ENCODE peak calls at places on chromosomes 16 and 17, in five cellular contexts. One of them, this sample, is unnamed.

GRCh38 chr17:14019186-14019956 is 49.9 kb upstream of the COX10 start:
- DNase-seq in epithelial cell of esophagus: peak
- DNase-seq in cardiac fibroblast: peak
- DNase-seq in tibial artery: no peak
- DNase-seq in heart left ventricle: no peak
- DNase-seq in this sample: no peak

GRCh38 chr17:32609085-32609484 is 122.3 kb downstream of the CDK5R1 start:
- DNase-seq in epithelial cell of esophagus: peak
- DNase-seq in heart left ventricle: peak
- DNase-seq in tibial artery: no peak
- DNase-seq in cardiac fibroblast: peak
- DNase-seq in this sample: no peak

GRCh38 chr17:17140590-17140980 is 65.5 kb downstream of the PLD6 start:
- DNase-seq in heart left ventricle: no peak
- DNase-seq in epithelial cell of esophagus: peak
- DNase-seq in tibial artery: no peak
- DNase-seq in cardiac fibroblast: peak
- DNase-seq in this sample: no peak

GRCh38 chr16:56369202-56369601 is 56.1 kb downstream of the AMFR start:
- DNase-seq in cardiac fibroblast: no peak
- DNase-seq in heart left ventricle: no peak
- DNase-seq in tibial artery: no peak
- DNase-seq in epithelial cell of esophagus: no peak
- DNase-seq in this sample: no peak

GRCh38 chr17:78002166-78002565 is 43.7 kb downstream of the TNRC6C start:
- DNase-seq in epithelial cell of esophagus: no peak
- DNase-seq in tibial artery: no peak
- DNase-seq in heart left ventricle: no peak
- DNase-seq in cardiac fibroblast: no peak
- DNase-seq in this sample: no peak

GRCh38 chr16:9183682-9184353 is 92.4 kb downstream of the HAPSTR1 start:
- DNase-seq in tibial artery: no peak
- DNase-seq in heart left ventricle: no peak
- DNase-seq in epithelial cell of esophagus: no peak
- DNase-seq in cardiac fibroblast: no peak
- DNase-seq in this sample: no peak

GRCh38 chr17:1933875-1934715 is 91.0 kb downstream of the RTN4RL1 start:
- DNase-seq in cardiac fibroblast: no peak
- DNase-seq in tibial artery: no peak
- DNase-seq in epithelial cell of esophagus: no peak
- DNase-seq in heart left ventricle: no peak
- DNase-seq in this sample: no peak

GRCh38 chr16:73951541-73951940 is 345.1 kb upstream of the PSMD7 start:
- DNase-seq in cardiac fibroblast: no peak
- DNase-seq in heart left ventricle: peak
- DNase-seq in epithelial cell of esophagus: no peak
- DNase-seq in tibial artery: peak
- DNase-seq in this sample: no peak

GRCh38 chr17:83196973-83197880 is 117.8 kb downstream of the METRNL start:
- DNase-seq in tibial artery: peak
- DNase-seq in heart left ventricle: peak
- DNase-seq in cardiac fibroblast: no peak
- DNase-seq in epithelial cell of esophagus: no peak
- DNase-seq in this sample: no peak

GRCh38 chr16:89921131-89921698 is 1.9 kb upstream of the TUBB3 start:
- DNase-seq in tibial artery: no peak
- DNase-seq in epithelial cell of esophagus: no peak
- DNase-seq in cardiac fibroblast: no peak
- DNase-seq in heart left ventricle: no peak
- DNase-seq in this sample: no peak

GRCh38 chr16:27444015-27444414 is 42.0 kb downstream of the IL21R start:
- DNase-seq in heart left ventricle: no peak
- DNase-seq in epithelial cell of esophagus: peak
- DNase-seq in tibial artery: peak
- DNase-seq in cardiac fibroblast: peak
- DNase-seq in this sample: no peak

GRCh38 chr17:7441202-7441705 is 1.9 kb downstream of the FGF11 start:
- DNase-seq in tibial artery: no peak
- DNase-seq in cardiac fibroblast: no peak
- DNase-seq in heart left ventricle: no peak
- DNase-seq in epithelial cell of esophagus: no peak
- DNase-seq in this sample: no peak

GRCh38 chr17:27788919-27789318 is 11.4 kb downstream of the NOS2 start:
- DNase-seq in cardiac fibroblast: no peak
- DNase-seq in epithelial cell of esophagus: no peak
- DNase-seq in tibial artery: no peak
- DNase-seq in heart left ventricle: no peak
- DNase-seq in this sample: no peak

GRCh38 chr16:57619133-57619605 is 9.3 kb upstream of the ADGRG1 start:
- DNase-seq in heart left ventricle: no peak
- DNase-seq in cardiac fibroblast: no peak
- DNase-seq in epithelial cell of esophagus: no peak
- DNase-seq in tibial artery: no peak
- DNase-seq in this sample: no peak

GRCh38 chr17:20008242-20009051 is 712 bp upstream of the SPECC1 start:
- DNase-seq in heart left ventricle: peak
- DNase-seq in tibial artery: no peak
- DNase-seq in epithelial cell of esophagus: peak
- DNase-seq in cardiac fibroblast: no peak
- DNase-seq in this sample: no peak

GRCh38 chr16:89006036-89006752 is 29.2 kb upstream of the CBFA2T3 start:
- DNase-seq in epithelial cell of esophagus: no peak
- DNase-seq in heart left ventricle: no peak
- DNase-seq in tibial artery: peak
- DNase-seq in cardiac fibroblast: no peak
- DNase-seq in this sample: no peak

GRCh38 chr17:36608794-36609497 is 7.6 kb downstream of the MRM1 start:
- DNase-seq in epithelial cell of esophagus: peak
- DNase-seq in cardiac fibroblast: peak
- DNase-seq in tibial artery: no peak
- DNase-seq in heart left ventricle: peak
- DNase-seq in this sample: no peak

GRCh38 chr16:87435399-87436224 is 43.5 kb downstream of the MAP1LC3B start:
- DNase-seq in tibial artery: peak
- DNase-seq in heart left ventricle: no peak
- DNase-seq in cardiac fibroblast: peak
- DNase-seq in epithelial cell of esophagus: peak
- DNase-seq in this sample: peak

GRCh38 chr17:54694287-54694887 is 206.3 kb upstream of the TOM1L1 start:
- DNase-seq in epithelial cell of esophagus: no peak
- DNase-seq in heart left ventricle: no peak
- DNase-seq in cardiac fibroblast: no peak
- DNase-seq in tibial artery: no peak
- DNase-seq in this sample: no peak

GRCh38 chr17:40093580-40094201 is 6.7 kb downstream of the NR1D1 start:
- DNase-seq in heart left ventricle: peak
- DNase-seq in tibial artery: no peak
- DNase-seq in cardiac fibroblast: no peak
- DNase-seq in epithelial cell of esophagus: no peak
- DNase-seq in this sample: no peak

GRCh38 chr16:81558077-81558443 is 113.5 kb downstream of the CMIP start:
- DNase-seq in tibial artery: no peak
- DNase-seq in epithelial cell of esophagus: no peak
- DNase-seq in cardiac fibroblast: no peak
- DNase-seq in heart left ventricle: no peak
- DNase-seq in this sample: no peak

GRCh38 chr17:82458885-82459424 is 414 bp downstream of the NARF start:
- DNase-seq in cardiac fibroblast: peak
- DNase-seq in tibial artery: no peak
- DNase-seq in heart left ventricle: no peak
- DNase-seq in epithelial cell of esophagus: no peak
- DNase-seq in this sample: no peak

GRCh38 chr17:76556759-76557367 is 17.0 kb downstream of the PRCD start:
- DNase-seq in epithelial cell of esophagus: peak
- DNase-seq in cardiac fibroblast: peak
- DNase-seq in tibial artery: no peak
- DNase-seq in heart left ventricle: peak
- DNase-seq in this sample: no peak

GRCh38 chr16:58026139-58026704 is 668 bp downstream of the MMP15 start:
- DNase-seq in cardiac fibroblast: peak
- DNase-seq in tibial artery: no peak
- DNase-seq in heart left ventricle: peak
- DNase-seq in epithelial cell of esophagus: peak
- DNase-seq in this sample: no peak

GRCh38 chr17:67487506-67487905 is 110.4 kb downstream of the PITPNC1 start:
- DNase-seq in epithelial cell of esophagus: no peak
- DNase-seq in heart left ventricle: no peak
- DNase-seq in cardiac fibroblast: peak
- DNase-seq in tibial artery: no peak
- DNase-seq in this sample: no peak

GRCh38 chr16:70685938-70686375 is at the start of gene MTSS2:
- DNase-seq in cardiac fibroblast: peak
- DNase-seq in heart left ventricle: peak
- DNase-seq in epithelial cell of esophagus: peak
- DNase-seq in tibial artery: peak
- DNase-seq in this sample: no peak

GRCh38 chr17:78736526-78737079 is 45.5 kb downstream of the CYTH1 start:
- DNase-seq in cardiac fibroblast: no peak
- DNase-seq in heart left ventricle: peak
- DNase-seq in tibial artery: peak
- DNase-seq in epithelial cell of esophagus: peak
- DNase-seq in this sample: no peak

GRCh38 chr16:30143347-30143702 is 20.3 kb upstream of the MAPK3 start:
- DNase-seq in epithelial cell of esophagus: no peak
- DNase-seq in tibial artery: no peak
- DNase-seq in heart left ventricle: no peak
- DNase-seq in cardiac fibroblast: no peak
- DNase-seq in this sample: no peak
- TF ChIP-seq CTCF in epithelial cell of esophagus: no peak
- TF ChIP-seq CTCF in tibial artery: no peak
- TF ChIP-seq CTCF in heart left ventricle: no peak
- TF ChIP-seq CTCF in cardiac fibroblast: no peak
- TF ChIP-seq CTCF in this sample: no peak

DNA sequence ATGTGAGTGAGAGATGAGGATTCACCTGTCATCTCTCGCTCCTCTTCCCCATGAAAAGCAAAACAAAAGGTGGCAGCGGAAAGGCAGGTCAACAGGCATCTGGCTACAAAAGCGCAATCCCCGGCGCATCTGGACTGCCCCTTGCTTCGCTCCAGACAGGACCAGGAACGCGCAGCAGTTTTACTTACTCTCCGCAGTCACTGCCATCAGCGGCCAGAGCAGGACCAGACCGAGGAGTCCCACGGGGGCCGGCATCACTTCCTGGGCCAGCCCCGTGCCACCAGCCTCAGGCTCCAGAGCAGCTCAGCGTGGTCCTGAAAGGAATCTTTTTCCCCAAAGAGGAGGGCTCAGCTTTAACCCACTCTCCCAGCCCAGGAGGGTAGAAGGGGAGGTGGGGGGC is 59.8 kb downstream of the LITAF start:
- DNase-seq in tibial artery: no peak
- DNase-seq in cardiac fibroblast: no peak
- DNase-seq in epithelial cell of esophagus: no peak
- DNase-seq in heart left ventricle: no peak
- DNase-seq in this sample: no peak
- H3K4me3 ChIP-seq in tibial artery: peak
- H3K4me3 ChIP-seq in cardiac fibroblast: no peak
- H3K4me3 ChIP-seq in epithelial cell of esophagus: no peak
- H3K4me3 ChIP-seq in heart left ventricle: no peak
- H3K4me3 ChIP-seq in this sample: no peak

GRCh38 chr16:67128417-67128816 is 18.7 kb downstream of the PHAF1 start:
- DNase-seq in cardiac fibroblast: no peak
- DNase-seq in tibial artery: no peak
- DNase-seq in heart left ventricle: no peak
- DNase-seq in epithelial cell of esophagus: no peak
- DNase-seq in this sample: no peak

GRCh38 chr16:67129422-67129821 is 19.7 kb downstream of the PHAF1 start:
- DNase-seq in tibial artery: no peak
- DNase-seq in epithelial cell of esophagus: no peak
- DNase-seq in heart left ventricle: no peak
- DNase-seq in cardiac fibroblast: no peak
- DNase-seq in this sample: no peak

DNA sequence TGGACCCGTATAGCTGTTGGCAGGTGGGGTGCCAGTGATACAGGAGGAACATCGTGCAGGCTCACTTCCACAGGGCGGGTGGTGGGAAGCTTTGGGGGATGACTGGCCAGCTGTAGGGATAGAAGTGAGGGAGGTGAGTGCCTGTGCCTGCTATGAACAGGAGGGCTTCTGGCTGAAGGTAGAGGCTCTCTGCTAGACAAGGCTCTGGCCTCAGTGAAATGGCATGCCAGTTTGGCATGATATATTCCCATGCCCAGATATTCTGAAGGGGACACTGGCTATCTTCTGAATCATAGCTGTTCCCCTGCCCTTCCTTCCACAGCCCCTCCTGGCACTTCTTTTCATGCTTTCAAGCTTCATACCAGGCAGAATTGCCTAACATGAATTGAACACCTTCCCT is 19.1 kb downstream of the PHAF1 start:
- DNase-seq in epithelial cell of esophagus: no peak
- DNase-seq in heart left ventricle: no peak
- DNase-seq in tibial artery: no peak
- DNase-seq in cardiac fibroblast: no peak
- DNase-seq in this sample: no peak
- TF ChIP-seq CTCF in epithelial cell of esophagus: no peak
- TF ChIP-seq CTCF in heart left ventricle: no peak
- TF ChIP-seq CTCF in tibial artery: no peak
- TF ChIP-seq CTCF in cardiac fibroblast: no peak
- TF ChIP-seq CTCF in this sample: no peak

GRCh38 chr16:51152691-51153261 is 1.7 kb upstream of the SALL1 start:
- DNase-seq in tibial artery: no peak
- DNase-seq in cardiac fibroblast: peak
- DNase-seq in heart left ventricle: no peak
- DNase-seq in epithelial cell of esophagus: no peak
- DNase-seq in this sample: no peak
- H3K4me3 ChIP-seq in tibial artery: peak
- H3K4me3 ChIP-seq in cardiac fibroblast: peak
- H3K4me3 ChIP-seq in heart left ventricle: peak
- H3K4me3 ChIP-seq in epithelial cell of esophagus: no peak
- H3K4me3 ChIP-seq in this sample: peak

GRCh38 chr16:17417740-17418139 is 53.0 kb downstream of the XYLT1 start:
- DNase-seq in heart left ventricle: no peak
- DNase-seq in epithelial cell of esophagus: no peak
- DNase-seq in tibial artery: no peak
- DNase-seq in cardiac fibroblast: no peak
- DNase-seq in this sample: no peak

GRCh38 chr16:17414421-17414820 is 56.3 kb downstream of the XYLT1 start:
- DNase-seq in cardiac fibroblast: no peak
- DNase-seq in tibial artery: no peak
- DNase-seq in epithelial cell of esophagus: no peak
- DNase-seq in heart left ventricle: no peak
- DNase-seq in this sample: no peak

GRCh38 chr16:17414916-17415315 is 55.8 kb downstream of the XYLT1 start:
- DNase-seq in heart left ventricle: no peak
- DNase-seq in cardiac fibroblast: no peak
- DNase-seq in epithelial cell of esophagus: no peak
- DNase-seq in tibial artery: no peak
- DNase-seq in this sample: no peak

GRCh38 chr16:17419266-17419665 is 51.5 kb downstream of the XYLT1 start:
- DNase-seq in heart left ventricle: no peak
- DNase-seq in tibial artery: no peak
- DNase-seq in cardiac fibroblast: no peak
- DNase-seq in epithelial cell of esophagus: no peak
- DNase-seq in this sample: no peak

GRCh38 chr16:17416461-17417221 is 54.1 kb downstream of the XYLT1 start:
- DNase-seq in cardiac fibroblast: peak
- DNase-seq in tibial artery: peak
- DNase-seq in heart left ventricle: peak
- DNase-seq in epithelial cell of esophagus: no peak
- DNase-seq in this sample: no peak
- TF ChIP-seq CTCF in cardiac fibroblast: no peak
- TF ChIP-seq CTCF in tibial artery: peak
- TF ChIP-seq CTCF in heart left ventricle: peak
- TF ChIP-seq CTCF in epithelial cell of esophagus: no peak
- TF ChIP-seq CTCF in this sample: no peak

This sample was measured in AG04449.